ENCODE peak calls at places on chromosomes 16 and 17, in seven cellular contexts. F, Z, L, R, O, I and V are unnamed samples.

GRCh38 chr17:40480501-40481003 is 20.9 kb downstream of the TNS4 start:
- DNase-seq in R (peak), F (no peak), L (no peak), Z (no peak), I (no peak), O (no peak), V (peak)

GRCh38 chr17:32274101-32274500 is 8.5 kb downstream of the RHBDL3 start:
- DNase-seq in O (no peak), Z (no peak), R (no peak), F (no peak), L (no peak), I (no peak), V (no peak)

GRCh38 chr16:83807327-83807709 is 460 bp upstream of the HSBP1 start:
- DNase-seq in Z (no peak), O (no peak), R (no peak), I (no peak), F (no peak), L (no peak), V (no peak)

GRCh38 chr17:34706029-34706428 is 126.6 kb downstream of the TMEM132E start:
- DNase-seq in L (no peak), O (no peak), R (peak), Z (no peak), I (no peak), F (no peak), V (no peak)

GRCh38 chr16:19003935-19004334 is 20.2 kb downstream of the TMC7 start:
- DNase-seq in Z (no peak), L (no peak), I (no peak), O (no peak), R (no peak), F (no peak), V (peak)

GRCh38 chr17:4933646-4934045 is 1.6 kb downstream of the GP1BA start:
- DNase-seq in Z (no peak), L (no peak), I (no peak), R (no peak), O (no peak), F (no peak), V (no peak)

GRCh38 chr17:6454495-6455320 is 10.5 kb downstream of the PIMREG start:
- DNase-seq in O (peak), L (no peak), Z (no peak), F (no peak), R (no peak), I (no peak), V (no peak)

GRCh38 chr16:21117567-21117966 is 33.1 kb downstream of the DNAH3 start:
- DNase-seq in R (no peak), O (no peak), Z (no peak), I (no peak), F (no peak), L (no peak), V (no peak)

GRCh38 chr17:2369039-2369438 is 31.7 kb downstream of the SGSM2 start:
- DNase-seq in Z (no peak), I (no peak), F (no peak), R (no peak), L (no peak), O (no peak), V (no peak)

GRCh38 chr17:35715416-35715815 is 16.0 kb upstream of the RASL10B start:
- DNase-seq in R (no peak), O (no peak), L (no peak), F (no peak), I (no peak), Z (no peak), V (no peak)

GRCh38 chr17:35788504-35788998 is 6.9 kb downstream of the MMP28 start:
- DNase-seq in R (no peak), I (no peak), F (no peak), Z (peak), O (no peak), L (no peak), V (peak)

GRCh38 chr17:82687375-82687861 is 11.1 kb downstream of the RAB40B start:
- DNase-seq in F (peak), R (no peak), I (peak), O (no peak), Z (no peak), L (no peak), V (no peak)

GRCh38 chr17:17730250-17730935 is 49.1 kb downstream of the RAI1 start:
- DNase-seq in Z (no peak), I (no peak), F (no peak), L (no peak), R (no peak), O (no peak), V (no peak)

GRCh38 chr16:53780051-53780450 is 76.1 kb downstream of the FTO start:
- DNase-seq in F (peak), O (no peak), Z (no peak), I (no peak), R (no peak), L (no peak), V (no peak)

GRCh38 chr16:4082474-4083044 is 33.7 kb downstream of the ADCY9 start:
- DNase-seq in R (no peak), Z (no peak), I (no peak), F (no peak), L (no peak), O (no peak), V (no peak)

GRCh38 chr17:65886240-65886639 is 305.7 kb downstream of the CEP112 start:
- DNase-seq in R (no peak), Z (no peak), L (no peak), I (no peak), F (no peak), O (no peak), V (no peak)

GRCh38 chr16:61792194-61792904 is 243.9 kb downstream of the CDH8 start:
- DNase-seq in O (no peak), I (no peak), L (no peak), Z (peak), R (no peak), F (no peak), V (no peak)

GRCh38 chr17:40056379-40057005 is 2.3 kb upstream of the MED24 start:
- DNase-seq in I (no peak), L (no peak), O (no peak), Z (no peak), F (no peak), R (no peak), V (no peak)

GRCh38 chr16:19389246-19389645 is 28.4 kb upstream of the TMC5 start:
- DNase-seq in O (peak), L (peak), I (no peak), F (peak), Z (peak), R (peak), V (peak)

GRCh38 chr17:80379348-80379747 is 35.6 kb upstream of the ENDOV start:
- DNase-seq in Z (no peak), I (no peak), F (no peak), R (no peak), O (no peak), L (no peak), V (no peak)

GRCh38 chr16:72749091-72749490 is 298.8 kb downstream of the ZFHX3 start:
- DNase-seq in Z (no peak), F (no peak), O (no peak), R (no peak), L (no peak), I (no peak), V (no peak)

GRCh38 chr17:35801583-35802224 is 6.3 kb upstream of the MMP28 start:
- DNase-seq in R (peak), Z (peak), I (peak), F (peak), O (peak), L (no peak), V (no peak)

GRCh38 chr17:77491921-77492445 is 351.2 kb downstream of the SEC14L1 start:
- DNase-seq in L (no peak), Z (no peak), I (no peak), R (no peak), O (peak), F (no peak), V (no peak)

GRCh38 chr17:17900615-17901520 is 64.1 kb upstream of the SREBF1 start:
- DNase-seq in O (peak), Z (peak), I (peak), F (peak), R (no peak), L (no peak), V (peak)